ENCODE peak calls at places on chromosomes 13 and 19, in seven cellular contexts. V, Z, K, B, Q, O and W are unnamed samples.

GRCh38 chr19:47381653-47382279 is 32.7 kb downstream of the DHX34 start:
- DNase-seq in K (no peak), B (no peak), O (no peak), Z (no peak), Q (no peak), V (no peak), W (no peak)

GRCh38 chr19:15323496-15324235 is 8.7 kb downstream of the BRD4 start:
- DNase-seq in K (no peak), Q (no peak), B (no peak), O (peak; percentile 53), V (no peak), Z (no peak), W (no peak)

GRCh38 chr13:42617262-42617661 is 43.3 kb downstream of the TNFSF11 start:
- DNase-seq in K (no peak), B (no peak), Z (no peak), O (no peak), V (no peak), Q (no peak), W (no peak)

GRCh38 chr13:36840718-36841250 is 21.8 kb downstream of the RFXAP start:
- DNase-seq in O (no peak), Z (peak; percentile 18), B (no peak), K (no peak), Q (no peak), V (no peak), W (no peak)

GRCh38 chr19:37988758-37989635 is 82.0 kb downstream of the SIPA1L3 start:
- DNase-seq in B (no peak), K (no peak), Q (no peak), Z (peak; percentile 57), O (no peak), V (no peak), W (no peak)

GRCh38 chr19:56949651-56950050 is 109.1 kb upstream of the PEG3 start:
- DNase-seq in K (no peak), O (no peak), V (no peak), Q (no peak), B (no peak), Z (peak; percentile 43), W (no peak)

GRCh38 chr19:42140125-42140754 is 8.0 kb upstream of the POU2F2 start:
- DNase-seq in Z (peak; percentile 95), K (peak; percentile 80), Q (peak; percentile 72), B (no peak), O (peak; percentile 72), V (peak; percentile 29), W (no peak)

GRCh38 chr19:3061214-3062161 is 807 bp downstream of the TLE5 start:
- DNase-seq in V (no peak), Q (peak; percentile 78), O (peak; percentile 17), B (peak; percentile 51), Z (peak; percentile 59), K (no peak), W (no peak)

GRCh38 chr13:51715613-51716012 is 88.3 kb downstream of the DHRS12 start:
- DNase-seq in Z (no peak), B (no peak), K (no peak), O (no peak), V (no peak), Q (no peak), W (no peak)

GRCh38 chr13:85498774-85499173 is 300.4 kb downstream of the SLITRK6 start:
- DNase-seq in Q (no peak), Z (no peak), B (no peak), V (no peak), K (no peak), O (no peak), W (no peak)

GRCh38 chr13:32585625-32586021 is 629 bp upstream of the PDS5B start:
- DNase-seq in B (no peak), Z (peak; percentile 63), K (peak; percentile 26), O (no peak), Q (peak; percentile 64), V (no peak), W (no peak)

GRCh38 chr19:18287836-18288772 is 6.7 kb upstream of the JUND start:
- DNase-seq in V (no peak), O (no peak), B (no peak), Z (peak; percentile 89), K (no peak), Q (no peak), W (no peak)

GRCh38 chr13:110405597-110406450 is 98.7 kb downstream of the COL4A2 start:
- DNase-seq in Q (no peak), O (peak; percentile 89), V (no peak), K (no peak), Z (peak; percentile 88), B (no peak), W (no peak)

GRCh38 chr19:46297700-46298476 is 1.0 kb downstream of the HIF3A start:
- DNase-seq in O (no peak), Z (peak; percentile 44), K (no peak), B (no peak), Q (peak; percentile 75), V (no peak), W (no peak)

GRCh38 chr13:74132768-74133656 is 1.2 kb downstream of the KLF12 start:
- DNase-seq in K (peak; percentile 24), B (peak; percentile 4), V (no peak), Q (peak; percentile 66), O (peak; percentile 50), Z (peak; percentile 84), W (no peak)

GRCh38 chr19:17209126-17210036 is 5.8 kb upstream of the USE1 start:
- DNase-seq in B (peak; percentile 14), Z (peak; percentile 64), Q (no peak), V (peak; percentile 45), K (peak; percentile 48), O (peak; percentile 20), W (no peak)

GRCh38 chr19:14310055-14310454 is 71.2 kb upstream of the ADGRE5 start:
- DNase-seq in V (no peak), K (no peak), B (no peak), Q (no peak), Z (no peak), O (no peak), W (no peak)

GRCh38 chr19:48874309-48875135 is 2.3 kb downstream of the PPP1R15A start:
- DNase-seq in Z (no peak), K (no peak), B (peak; percentile 59), Q (no peak), V (no peak), O (peak; percentile 80), W (no peak)

GRCh38 chr19:46608178-46608577 is 7.0 kb downstream of the CALM3 start:
- DNase-seq in Q (no peak), O (no peak), K (no peak), V (no peak), B (no peak), Z (no peak), W (no peak)

GRCh38 chr13:29909975-29910674 is 59.7 kb upstream of the UBL3 start:
- DNase-seq in O (peak; percentile 78), V (peak; percentile 53), B (no peak), Z (no peak), K (no peak), Q (no peak), W (no peak)

GRCh38 chr13:25881946-25882574 is 169.8 kb downstream of the SHISA2 start:
- DNase-seq in O (no peak), Q (no peak), Z (peak; percentile 94), K (peak; percentile 63), V (no peak), B (no peak), W (no peak)

GRCh38 chr13:90455861-90456260 is 891.6 kb upstream of the MIR17HG start:
- DNase-seq in K (no peak), O (no peak), B (no peak), Z (no peak), V (no peak), Q (no peak), W (no peak)

GRCh38 chr19:19405919-19406877 is 723 bp downstream of the GATAD2A start:
- DNase-seq in V (no peak), B (peak; percentile 28), K (peak; percentile 69), Z (peak; percentile 69), O (peak; percentile 60), Q (peak; percentile 76), W (no peak)

GRCh38 chr13:85148009-85148408 is 651.2 kb downstream of the SLITRK6 start:
- DNase-seq in O (no peak), B (no peak), Q (no peak), K (peak; percentile 64), Z (peak; percentile 69), V (no peak), W (no peak)

GRCh38 chr13:99103536-99103935 is 97.1 kb upstream of the UBAC2 start:
- DNase-seq in O (no peak), Q (no peak), Z (peak; percentile 65), K (no peak), B (no peak), V (no peak), W (no peak)

GRCh38 chr19:12840091-12841079 is 2.1 kb downstream of the MAST1 start:
- DNase-seq in V (peak; percentile 66), B (peak; percentile 29), K (peak; percentile 98), O (peak; percentile 63), Q (peak; percentile 68), Z (peak; percentile 88), W (no peak)

GRCh38 chr19:47762615-47763308 is 15.7 kb upstream of the SELENOW start:
- DNase-seq in K (no peak), Z (no peak), B (no peak), Q (no peak), O (no peak), V (no peak), W (no peak)

GRCh38 chr19:35027851-35028599 is 2.2 kb upstream of the SCN1B start:
- DNase-seq in B (no peak), Z (no peak), V (no peak), Q (no peak), O (peak; percentile 27), K (no peak), W (no peak)

GRCh38 chr13:20654156-20654555 is 49.3 kb upstream of the IL17D start:
- DNase-seq in B (no peak), V (no peak), O (peak; percentile 53), K (no peak), Q (no peak), Z (no peak), W (no peak)

GRCh38 chr19:56507446-56508281 is at the start of gene ZNF471:
- DNase-seq in Q (peak; percentile 99), Z (peak; percentile 100), K (peak; percentile 97), B (peak; percentile 67), O (peak; percentile 98), V (peak; percentile 98), W (peak; percentile 97)

GRCh38 chr13:32056316-32056715 is 24.7 kb downstream of the FRY start:
- DNase-seq in Q (no peak), V (no peak), B (no peak), O (no peak), K (no peak), Z (peak; percentile 19), W (no peak)

GRCh38 chr13:23460309-23460708 is 26.8 kb upstream of the SACS start:
- DNase-seq in K (no peak), V (no peak), O (no peak), B (no peak), Z (no peak), Q (no peak), W (no peak)

GRCh38 chr19:8639821-8640401 is 9.5 kb downstream of the NFILZ start:
- DNase-seq in Z (no peak), V (no peak), Q (no peak), B (no peak), O (no peak), K (no peak), W (no peak)

GRCh38 chr13:45781553-45782326 is 69.8 kb downstream of the SIAH3 start:
- DNase-seq in V (peak; percentile 1), Q (peak; percentile 61), Z (peak; percentile 58), B (no peak), K (no peak), O (no peak), W (no peak)

GRCh38 chr13:57629821-57630235 is 1.7 kb upstream of the PCDH17 start:
- DNase-seq in Z (peak; percentile 97), B (peak; percentile 31), K (peak; percentile 97), Q (peak; percentile 87), O (peak; percentile 42), V (peak; percentile 86), W (peak; percentile 92)

GRCh38 chr19:30216453-30216852 is 155.7 kb upstream of the ZNF536 start:
- DNase-seq in V (no peak), Q (no peak), O (no peak), B (no peak), K (no peak), Z (no peak), W (no peak)

GRCh38 chr19:56727731-56728130 is 56.2 kb upstream of the ZNF835 start:
- DNase-seq in V (no peak), Q (no peak), K (peak; percentile 14), O (no peak), Z (peak; percentile 26), B (no peak), W (no peak)